ENCODE peak calls at places on chromosome 17, in four cellular contexts. D is prostate gland, N is HCT116, Z is spleen. U is an unnamed sample.

GRCh38 chr17:12457493-12457892 is 208.2 kb upstream of the MYOCD start:
- DNase-seq in D (no peak), N (no peak), Z (no peak), U (no peak)

GRCh38 chr17:45749831-45750335 is 34.2 kb upstream of the CRHR1 start:
- DNase-seq in D (no peak), N (no peak), Z (no peak), U (no peak)

GRCh38 chr17:46759141-46759540 is 59.4 kb downstream of the WNT3 start:
- DNase-seq in D (no peak), N (no peak), Z (no peak), U (no peak)

GRCh38 chr17:30524847-30525246 is 47.6 kb downstream of the GOSR1 start:
- DNase-seq in D (peak; percentile 25), N (no peak), Z (no peak), U (no peak)

GRCh38 chr17:7631398-7632380 is 1.8 kb downstream of the SHBG start:
- DNase-seq in D (no peak), N (no peak), Z (no peak), U (no peak)

GRCh38 chr17:43721537-43722268 is 36.9 kb downstream of the SOST start:
- DNase-seq in D (no peak), N (no peak), Z (no peak), U (no peak)

GRCh38 chr17:41937970-41938851 is 7.8 kb downstream of the ODAD4 start:
- DNase-seq in D (no peak), N (no peak), Z (no peak), U (no peak)

GRCh38 chr17:15392326-15392739 is 50.9 kb upstream of the TEKT3 start:
- DNase-seq in D (no peak), N (no peak), Z (no peak), U (no peak)

GRCh38 chr17:5706835-5707234 is 122.5 kb upstream of the NLRP1 start:
- DNase-seq in D (peak; percentile 15), N (peak; percentile 33), Z (peak; percentile 83), U (peak; percentile 60)

GRCh38 chr17:66200685-66201092 is 8.8 kb upstream of the CEP112 start:
- DNase-seq in D (peak; percentile 48), N (peak; percentile 89), Z (no peak), U (no peak)

GRCh38 chr17:74161501-74161850 is 42.0 kb upstream of the RPL38 start:
- DNase-seq in D (no peak), N (no peak), Z (no peak), U (no peak)

GRCh38 chr17:40168262-40168832 is 8.9 kb upstream of the RAPGEFL1 start:
- DNase-seq in D (peak; percentile 36), N (peak; percentile 28), Z (no peak), U (no peak)

GRCh38 chr17:4420692-4421131 is 13.0 kb upstream of the SPNS3 start:
- DNase-seq in D (peak; percentile 50), N (peak; percentile 71), Z (no peak), U (peak; percentile 37)

GRCh38 chr17:77617516-77617915 is 341.0 kb upstream of the TNRC6C start:
- DNase-seq in D (no peak), N (no peak), Z (peak; percentile 32), U (no peak)

GRCh38 chr17:49887086-49887743 is 39.3 kb upstream of the TAC4 start:
- DNase-seq in D (peak; percentile 78), N (peak; percentile 40), Z (no peak), U (peak; percentile 95)

GRCh38 chr17:37327341-37328090 is 48.3 kb upstream of the C17orf78 start:
- DNase-seq in D (no peak), N (no peak), Z (no peak), U (no peak)

GRCh38 chr17:63066158-63066808 is 100.2 kb downstream of the TANC2 start:
- DNase-seq in D (no peak), N (no peak), Z (no peak), U (no peak)

GRCh38 chr17:7557825-7558543 is 566 bp upstream of the TNFSF13 start:
- DNase-seq in D (peak; percentile 94), N (no peak), Z (peak; percentile 95), U (peak; percentile 98)

GRCh38 chr17:4666296-4666695 is 24.8 kb upstream of the ALOX15 start:
- DNase-seq in D (no peak), N (no peak), Z (no peak), U (no peak)

GRCh38 chr17:16293918-16294317 is 59.4 kb downstream of the CENPV start:
- DNase-seq in D (no peak), N (no peak), Z (no peak), U (no peak)

GRCh38 chr17:13865650-13866049 is 203.7 kb upstream of the COX10 start:
- DNase-seq in D (no peak), N (no peak), Z (no peak), U (no peak)

GRCh38 chr17:74529243-74529642 is 2.0 kb downstream of the CD300LB start:
- DNase-seq in D (no peak), N (no peak), Z (no peak), U (peak; percentile 37)

GRCh38 chr17:57468932-57469775 is 212.8 kb downstream of the MSI2 start:
- DNase-seq in D (no peak), N (no peak), Z (no peak), U (no peak)

GRCh38 chr17:38654411-38655398 is 20.1 kb downstream of the EPOP start:
- DNase-seq in D (no peak), N (no peak), Z (peak; percentile 44), U (no peak)

GRCh38 chr17:55421179-55421934 is at the start of gene MMD:
- DNase-seq in D (peak; percentile 39), N (no peak), Z (peak; percentile 90), U (no peak)

GRCh38 chr17:46136820-46137219 is 56.4 kb downstream of the KANSL1 start:
- DNase-seq in D (no peak), N (no peak), Z (no peak), U (no peak)

GRCh38 chr17:44757045-44757917 is 1.5 kb upstream of the ADAM11 start:
- DNase-seq in D (no peak), N (no peak), Z (no peak), U (no peak)

GRCh38 chr17:66304304-66305174 is 2.1 kb downstream of the PRKCA start:
- DNase-seq in D (no peak), N (no peak), Z (no peak), U (no peak)

DNA sequence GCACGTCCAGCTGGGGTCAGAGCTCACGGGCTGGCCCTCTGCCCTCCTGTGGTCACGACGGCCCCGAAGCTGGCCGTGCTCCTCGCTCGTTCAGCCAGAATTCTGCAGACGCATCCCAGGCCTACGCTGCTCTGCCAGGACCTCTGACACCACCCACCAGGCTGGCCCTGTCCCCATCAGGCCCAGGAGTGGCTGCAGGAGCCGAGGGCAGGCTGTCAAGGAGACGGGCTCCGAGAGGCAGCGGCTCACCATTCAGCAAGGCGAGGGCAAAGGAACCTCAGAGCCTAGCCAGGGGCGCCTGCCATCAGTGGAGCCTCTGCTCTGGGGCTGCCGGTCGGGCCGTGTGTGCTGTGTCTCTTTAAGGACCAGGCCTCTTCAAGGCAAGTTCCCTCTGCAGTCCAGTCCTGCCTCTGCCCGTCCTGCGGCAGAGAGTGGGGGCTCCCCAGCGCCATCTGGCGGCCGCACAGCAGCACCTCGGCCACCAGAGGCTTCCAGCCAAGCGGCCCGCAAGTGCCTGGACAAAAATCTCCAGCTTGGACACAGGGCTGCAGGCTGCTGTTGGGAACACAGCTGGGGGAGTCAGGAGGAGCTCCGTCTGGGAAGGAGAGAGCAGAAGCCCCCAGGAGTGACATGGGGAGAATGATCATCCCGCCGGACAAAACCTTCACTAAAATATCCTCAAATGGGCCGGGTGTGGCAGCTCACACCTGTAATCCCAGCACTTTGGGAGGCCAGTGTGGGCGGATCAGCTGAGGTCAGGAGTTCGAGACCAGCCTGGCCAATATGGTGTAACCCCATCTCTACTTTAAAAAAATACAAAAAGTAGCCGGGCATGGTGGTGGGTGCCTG is 7.4 kb upstream of the ABR start:
- DNase-seq in D (peak; percentile 69), N (peak; percentile 72), Z (peak; percentile 96), U (peak; percentile 89)
- TF ChIP-seq POLR2AphosphoS5 in D (peak; percentile 66), N (no peak), Z (peak; percentile 69), U (peak; percentile 31)

GRCh38 chr17:76408037-76408849 is 23.8 kb downstream of the SPHK1 start:
- DNase-seq in D (peak; percentile 65), N (peak; percentile 42), Z (peak; percentile 93), U (peak; percentile 55)
- TF ChIP-seq CTCF in D (peak; percentile 62), N (peak; percentile 94), Z (peak; percentile 80), U (peak; percentile 63)

DNA sequence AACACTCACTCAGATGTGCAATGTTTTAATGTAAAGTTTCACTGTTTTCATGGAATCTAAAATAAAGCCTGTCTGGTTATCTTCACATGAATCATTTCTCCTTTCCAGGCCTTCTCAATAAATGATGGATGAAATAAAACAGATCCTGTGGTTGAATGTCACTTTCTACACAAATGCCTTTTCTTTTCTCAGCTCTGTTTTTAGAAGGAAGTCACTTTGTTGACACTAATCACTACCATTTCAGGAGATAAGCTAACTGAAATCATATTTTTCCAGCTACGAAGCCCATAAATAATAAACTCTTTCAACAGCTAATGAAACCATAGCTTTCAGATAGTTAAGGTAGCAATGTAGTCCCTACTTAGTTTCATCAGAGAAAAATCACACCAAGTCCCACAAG is 17.9 kb downstream of the NME2 start:
- DNase-seq in D (no peak), N (no peak), Z (no peak), U (no peak)
- H3K27me3 ChIP-seq in D (no peaks in the 10 kb centered on the region), N (no peaks in the 10 kb centered on the region), Z (no peaks in the 10 kb centered on the region), U (no peaks in the 10 kb centered on the region)

GRCh38 chr17:27370776-27371175 is 76.9 kb downstream of the WSB1 start:
- DNase-seq in D (no peak), N (no peak), Z (no peak), U (no peak)

GRCh38 chr17:27363322-27363721 is 69.4 kb downstream of the WSB1 start:
- DNase-seq in D (no peak), N (no peak), Z (no peak), U (no peak)

GRCh38 chr17:27366438-27366837 is 72.5 kb downstream of the WSB1 start:
- DNase-seq in D (no peak), N (no peak), Z (no peak), U (no peak)

GRCh38 chr17:27368971-27369370 is 75.1 kb downstream of the WSB1 start:
- DNase-seq in D (no peak), N (no peak), Z (no peak), U (no peak)

GRCh38 chr17:27367121-27367981 is 73.4 kb downstream of the WSB1 start:
- DNase-seq in D (no peak), N (no peak), Z (no peak), U (no peak)
- TF ChIP-seq POLR2AphosphoS5 in D (no peak), N (no peak), Z (no peak), U (no peak)

GRCh38 chr17:34840758-34841157 is 120.5 kb downstream of the CCT6B start:
- DNase-seq in D (no peak), N (no peak), Z (no peak), U (no peak)

GRCh38 chr17:34842235-34842634 is 119.0 kb downstream of the CCT6B start:
- DNase-seq in D (no peak), N (no peak), Z (no peak), U (no peak)

GRCh38 chr17:34837796-34838195 is 123.5 kb downstream of the CCT6B start:
- DNase-seq in D (no peak), N (no peak), Z (no peak), U (no peak)

GRCh38 chr17:34843682-34844081 is 117.6 kb downstream of the CCT6B start:
- DNase-seq in D (no peak), N (no peak), Z (no peak), U (no peak)

GRCh38 chr17:34841467-34841866 is 119.8 kb downstream of the CCT6B start:
- DNase-seq in D (no peak), N (no peak), Z (no peak), U (no peak)
- TF ChIP-seq CTCF in D (no peak), N (no peak), Z (no peak), U (no peak)

U was measured in breast epithelium.